ENCODE peak calls at places on chromosomes 6 and 20, in ten cellular contexts. R is left cardiac atrium, Y is T-helper 2 cell, E is GM04504, X is HuH-7, U is renal cortical epithelial cell, Q is pons, J is cardiac fibroblast, M is HS-27A, B is NCI-H2171. I is an unnamed sample.

GRCh38 chr6:121620002-121620740 is 184.7 kb downstream of the GJA1 start:
- DNase-seq in R (no peak), Y (no peak), E (no peak), X (no peak), U (no peak), Q (no peak), J (no peak), M (no peak), B (no peak), I (no peak)

GRCh38 chr6:134447883-134448387 is 130.0 kb upstream of the SGK1 start:
- DNase-seq in R (no peak), Y (no peak), E (peak), X (no peak), U (no peak), Q (peak), J (peak), M (no peak), B (no peak), I (peak)

GRCh38 chr20:64222851-64223525 is 32.6 kb upstream of the PCMTD2 start:
- DNase-seq in R (no peak), Y (no peak), E (no peak), X (no peak), U (no peak), Q (no peak), J (no peak), M (no peak), B (no peak), I (no peak)

GRCh38 chr6:128580224-128581110 is 60.1 kb upstream of the PTPRK start:
- DNase-seq in R (peak), Y (no peak), E (no peak), X (no peak), U (no peak), Q (no peak), J (no peak), M (no peak), B (no peak), I (no peak)

GRCh38 chr20:57291003-57291402 is 24.6 kb upstream of the BMP7 start:
- DNase-seq in R (no peak), Y (no peak), E (no peak), X (no peak), U (no peak), Q (no peak), J (no peak), M (no peak), B (no peak), I (no peak)

GRCh38 chr20:33005908-33006775 is 1.4 kb upstream of the BPIFB2 start:
- DNase-seq in R (no peak), Y (no peak), E (no peak), X (no peak), U (no peak), Q (no peak), J (no peak), M (no peak), B (no peak), I (no peak)

GRCh38 chr6:148423601-148424270 is 81.1 kb downstream of the SASH1 start:
- DNase-seq in R (no peak), Y (no peak), E (no peak), X (no peak), U (peak), Q (peak), J (no peak), M (no peak), B (no peak), I (no peak)

GRCh38 chr20:46057856-46058655 is 29.0 kb downstream of the SLC12A5 start:
- DNase-seq in R (peak), Y (no peak), E (peak), X (no peak), U (peak), Q (peak), J (peak), M (no peak), B (no peak), I (no peak)

GRCh38 chr6:51932956-51933355 is 154.5 kb downstream of the PKHD1 start:
- DNase-seq in R (no peak), Y (no peak), E (no peak), X (no peak), U (no peak), Q (no peak), J (no peak), M (no peak), B (no peak), I (no peak)

GRCh38 chr6:96150431-96150830 is 134.7 kb downstream of the FUT9 start:
- DNase-seq in R (no peak), Y (no peak), E (no peak), X (no peak), U (no peak), Q (no peak), J (no peak), M (no peak), B (no peak), I (no peak)

I was measured in AG04449.